ENCODE peak calls at places on chromosomes 11 and 22, in five cellular contexts. O, I, P, E and R are unnamed samples.

GRCh38 chr11:119751281-119752060 is 22.5 kb upstream of the NECTIN1 start:
- DNase-seq in I (no peak), E (no peak), O (peak; percentile 53), P (no peak), R (no peak)

GRCh38 chr11:26072612-26073011 is 259.3 kb upstream of the ANO3 start:
- DNase-seq in P (no peak), E (no peak), O (no peak), I (no peak), R (no peak)

GRCh38 chr11:32555091-32555490 is 28.5 kb upstream of the EIF3M start:
- DNase-seq in I (no peak), E (no peak), O (no peak), P (no peak), R (no peak)

GRCh38 chr22:27213766-27214581 is 556.6 kb downstream of the MIAT start:
- DNase-seq in I (no peak), E (no peak), P (no peak), O (no peak), R (no peak)

GRCh38 chr11:9029477-9029876 is 25.7 kb upstream of the NRIP3 start:
- DNase-seq in P (no peak), E (no peak), O (peak; percentile 12), I (no peak), R (no peak)

GRCh38 chr11:56497010-56497409 is 5.8 kb upstream of the OR5M8 start:
- DNase-seq in P (no peak), I (no peak), E (no peak), O (no peak), R (no peak)

GRCh38 chr11:128904303-128904871 is 13.2 kb downstream of the KCNJ5 start:
- DNase-seq in I (no peak), E (no peak), P (no peak), O (peak; percentile 28), R (peak; percentile 53)

GRCh38 chr11:72103754-72104167 is 664 bp upstream of the LAMTOR1 start:
- DNase-seq in I (no peak), P (no peak), E (no peak), O (no peak), R (no peak)

GRCh38 chr22:24954114-24954463 is 1.6 kb downstream of the KIAA1671 start:
- DNase-seq in E (no peak), I (no peak), P (no peak), O (no peak), R (no peak)

GRCh38 chr11:873723-874122 is 31.1 kb downstream of the TSPAN4 start:
- DNase-seq in O (no peak), I (no peak), P (no peak), E (no peak), R (no peak)

GRCh38 chr11:6610591-6610990 is 1.4 kb downstream of the TAF10 start:
- DNase-seq in I (no peak), P (no peak), E (no peak), O (no peak), R (no peak)

GRCh38 chr11:76266269-76266668 is 60.0 kb upstream of the WNT11 start:
- DNase-seq in P (no peak), O (peak; percentile 39), E (no peak), I (peak; percentile 65), R (no peak)

GRCh38 chr22:24496234-24496633 is 1.1 kb downstream of the UPB1 start:
- DNase-seq in E (no peak), P (no peak), I (no peak), O (no peak), R (no peak)